ENCODE peak calls at places on chromosomes 2 and 18, in six cellular contexts. P, G, U, Z, N and K are unnamed samples.

GRCh38 chr2:163319006-163319405 is 416.8 kb downstream of the FIGN start:
- DNase-seq in G (peak), P (no peak), N (peak), Z (no peak), U (no peak), K (no peak)

GRCh38 chr2:111054791-111055627 is 65.7 kb upstream of the BCL2L11 start:
- DNase-seq in G (no peak), N (no peak), P (no peak), U (peak), Z (no peak), K (no peak)

GRCh38 chr2:113236367-113237159 is 42.2 kb downstream of the PAX8 start:
- DNase-seq in N (no peak), P (no peak), G (no peak), U (no peak), Z (no peak), K (no peak)

GRCh38 chr18:58687871-58688308 is 16.6 kb downstream of the MALT1 start:
- DNase-seq in Z (no peak), U (peak), P (no peak), N (no peak), G (no peak), K (no peak)

GRCh38 chr2:178804791-178805190 is 2.4 kb downstream of the TTN start:
- DNase-seq in Z (no peak), U (no peak), P (no peak), G (peak), N (peak), K (peak)

GRCh38 chr18:23227729-23228075 is 92.4 kb downstream of the CABLES1 start:
- DNase-seq in N (no peak), P (no peak), G (no peak), Z (no peak), U (no peak), K (peak)

GRCh38 chr18:50312296-50313030 is 25.0 kb upstream of the CXXC1 start:
- DNase-seq in P (no peak), N (no peak), Z (no peak), U (no peak), G (no peak), K (no peak)

GRCh38 chr18:43572165-43572564 is 294.9 kb upstream of the SYT4 start:
- DNase-seq in G (no peak), Z (no peak), N (no peak), U (no peak), P (no peak), K (peak)

GRCh38 chr2:231413456-231413855 is 17.9 kb downstream of the B3GNT7 start:
- DNase-seq in G (no peak), N (no peak), Z (no peak), P (no peak), U (no peak), K (no peak)

GRCh38 chr2:30385327-30385726 is 61.7 kb upstream of the LCLAT1 start:
- DNase-seq in Z (no peak), N (peak), U (no peak), G (peak), P (peak), K (no peak)

GRCh38 chr2:14231499-14231898 is 401.0 kb upstream of the LRATD1 start:
- DNase-seq in G (no peak), Z (no peak), P (no peak), U (no peak), N (no peak), K (no peak)

GRCh38 chr18:55539240-55539639 is 48.8 kb downstream of the TCF4 start:
- DNase-seq in U (no peak), N (no peak), G (no peak), Z (no peak), P (no peak), K (no peak)

GRCh38 chr18:10860937-10861336 is 288.4 kb downstream of the PIEZO2 start:
- DNase-seq in P (no peak), N (no peak), Z (no peak), U (no peak), G (no peak), K (no peak)

GRCh38 chr2:26000561-26001211 is 18.4 kb upstream of the KIF3C start:
- DNase-seq in U (no peak), G (no peak), P (no peak), N (peak), Z (no peak), K (peak)

GRCh38 chr18:49055787-49056186 is 105.0 kb upstream of the SMAD7 start:
- DNase-seq in N (peak), G (peak), U (peak), Z (no peak), P (no peak), K (no peak)

GRCh38 chr2:120771111-120771555 is 35.5 kb downstream of the GLI2 start:
- DNase-seq in P (peak), Z (no peak), N (no peak), U (no peak), G (no peak), K (no peak)

GRCh38 chr2:29295843-29296242 is 180.6 kb downstream of the CLIP4 start:
- DNase-seq in N (peak), P (peak), G (no peak), Z (no peak), U (peak), K (peak)

GRCh38 chr2:96251721-96252292 is 14.0 kb downstream of the TMEM127 start:
- DNase-seq in U (no peak), P (peak), N (peak), Z (no peak), G (peak), K (peak)